ENCODE peak calls at places on chromosomes 3 and 15, in four cellular contexts. One of them, this sample, is unnamed.

GRCh38 chr3:44066806-44067205 is 174.9 kb upstream of the TOPAZ1 start:
- DNase-seq in HT-29: no peak
- DNase-seq in EL: peak
- DNase-seq in fibroblast of the conjunctiva: no peak
- DNase-seq in this sample: peak

GRCh38 chr15:31341036-31341435 is 14.4 kb downstream of the KLF13 start:
- DNase-seq in HT-29: no peak
- DNase-seq in EL: no peak
- DNase-seq in fibroblast of the conjunctiva: no peak
- DNase-seq in this sample: no peak

GRCh38 chr3:8560608-8561007 is 59.0 kb downstream of the LMCD1 start:
- DNase-seq in HT-29: no peak
- DNase-seq in EL: peak
- DNase-seq in fibroblast of the conjunctiva: peak
- DNase-seq in this sample: peak

GRCh38 chr15:33234019-33234418 is 39.5 kb upstream of the FMN1 start:
- DNase-seq in HT-29: peak
- DNase-seq in EL: peak
- DNase-seq in fibroblast of the conjunctiva: peak
- DNase-seq in this sample: peak

GRCh38 chr15:70569139-70569717 is 194.1 kb downstream of the UACA start:
- DNase-seq in HT-29: peak
- DNase-seq in EL: peak
- DNase-seq in fibroblast of the conjunctiva: peak
- DNase-seq in this sample: peak

GRCh38 chr3:108757404-108757982 is at the start of gene RETNLB:
- DNase-seq in HT-29: peak
- DNase-seq in EL: no peak
- DNase-seq in fibroblast of the conjunctiva: no peak
- DNase-seq in this sample: no peak

GRCh38 chr3:56792201-56792600 is 9.5 kb downstream of the ARHGEF3 start:
- DNase-seq in HT-29: no peak
- DNase-seq in EL: no peak
- DNase-seq in fibroblast of the conjunctiva: no peak
- DNase-seq in this sample: no peak

GRCh38 chr3:184300377-184300717 is 1.3 kb downstream of the PSMD2 start:
- DNase-seq in HT-29: no peak
- DNase-seq in EL: peak
- DNase-seq in fibroblast of the conjunctiva: no peak
- DNase-seq in this sample: peak

GRCh38 chr3:191260431-191261303 is 61.6 kb downstream of the OSTN start:
- DNase-seq in HT-29: no peak
- DNase-seq in EL: no peak
- DNase-seq in fibroblast of the conjunctiva: no peak
- DNase-seq in this sample: no peak

GRCh38 chr3:170740726-170741591 is 129.0 kb downstream of the RPL22L1 start:
- DNase-seq in HT-29: no peak
- DNase-seq in EL: peak
- DNase-seq in fibroblast of the conjunctiva: peak
- DNase-seq in this sample: peak